ENCODE peak calls at places on chromosome 13, in six cellular contexts. D is heart right ventricle, T is AG04450, H is MCF 10A, Q is left lung, C is BJ. P is an unnamed sample.

GRCh38 chr13:46721054-46721453 is 75.9 kb downstream of the ESD start:
- DNase-seq in D (peak), T (peak), H (peak), Q (no peak), C (no peak), P (peak)

GRCh38 chr13:62212246-62212645 is 796.6 kb upstream of the PCDH20 start:
- DNase-seq in D (no peak), T (no peak), H (no peak), Q (peak), C (no peak), P (no peak)

GRCh38 chr13:78015782-78016181 is 97.2 kb upstream of the EDNRB start:
- DNase-seq in D (no peak), T (no peak), H (no peak), Q (no peak), C (no peak), P (no peak)

GRCh38 chr13:41465215-41465907 is 8.0 kb downstream of the RGCC start:
- DNase-seq in D (peak), T (peak), H (peak), Q (peak), C (peak), P (no peak)

GRCh38 chr13:39538826-39539555 is 64.0 kb downstream of the LHFPL6 start:
- DNase-seq in D (no peak), T (peak), H (no peak), Q (no peak), C (no peak), P (no peak)

GRCh38 chr13:46170687-46171086 is 11.3 kb downstream of the LCP1 start:
- DNase-seq in D (no peak), T (no peak), H (no peak), Q (no peak), C (no peak), P (no peak)

GRCh38 chr13:21121616-21122015 is 54.7 kb downstream of the SKA3 start:
- DNase-seq in D (no peak), T (no peak), H (no peak), Q (no peak), C (no peak), P (no peak)

GRCh38 chr13:48126944-48127814 is 32.3 kb upstream of the MED4 start:
- DNase-seq in D (peak), T (no peak), H (peak), Q (no peak), C (peak), P (peak)

GRCh38 chr13:109345433-109345941 is 440.9 kb downstream of the IRS2 start:
- DNase-seq in D (no peak), T (no peak), H (no peak), Q (no peak), C (no peak), P (no peak)

GRCh38 chr13:50892162-50892944 is 17.2 kb upstream of the RNASEH2B start:
- DNase-seq in D (no peak), T (no peak), H (no peak), Q (no peak), C (no peak), P (no peak)

GRCh38 chr13:80988752-80989151 is 647.8 kb upstream of the SPRY2 start:
- DNase-seq in D (no peak), T (no peak), H (no peak), Q (no peak), C (no peak), P (no peak)

GRCh38 chr13:113273856-113274590 is 23.0 kb upstream of the LAMP1 start:
- DNase-seq in D (no peak), T (no peak), H (no peak), Q (peak), C (peak), P (no peak)

P was measured in sciatic nerve.